ENCODE peak calls at places on chromosomes 16 and 17, in nine cellular contexts. F, A, W, R, Y, G, H, B and U are unnamed samples.

GRCh38 chr17:56978441-56979090 is 635 bp downstream of the SCPEP1 start:
- DNase-seq in F (peak; percentile 45), A (no peak), W (peak; percentile 5), R (no peak), Y (no peak), G (no peak), H (peak; percentile 22), B (no peak), U (no peak)

GRCh38 chr16:4690946-4691665 is 2.3 kb upstream of the NUDT16L1 start:
- DNase-seq in F (no peak), A (no peak), W (no peak), R (no peak), Y (no peak), G (no peak), H (no peak), B (no peak), U (no peak)

GRCh38 chr17:44473367-44473766 is 29.8 kb downstream of the GPATCH8 start:
- DNase-seq in F (peak; percentile 11), A (no peak), W (no peak), R (no peak), Y (no peak), G (no peak), H (no peak), B (no peak), U (no peak)

GRCh38 chr16:77183137-77183536 is 7.9 kb upstream of the MON1B start:
- DNase-seq in F (no peak), A (no peak), W (peak; percentile 4), R (no peak), Y (no peak), G (no peak), H (no peak), B (no peak), U (no peak)

GRCh38 chr16:8877894-8878522 is 4.1 kb upstream of the LITAFD start:
- DNase-seq in F (no peak), A (no peak), W (no peak), R (no peak), Y (no peak), G (no peak), H (no peak), B (no peak), U (no peak)

GRCh38 chr16:88634141-88634993 is 4.0 kb upstream of the IL17C start:
- DNase-seq in F (peak; percentile 69), A (no peak), W (peak; percentile 23), R (no peak), Y (peak; percentile 74), G (no peak), H (peak; percentile 85), B (no peak), U (no peak)

GRCh38 chr16:62035115-62036092 is 834 bp downstream of the CDH8 start:
- DNase-seq in F (no peak), A (no peak), W (no peak), R (no peak), Y (no peak), G (no peak), H (no peak), B (no peak), U (no peak)

GRCh38 chr16:70476272-70477020 is 22.1 kb downstream of the FCSK start:
- DNase-seq in F (peak; percentile 70), A (peak; percentile 49), W (peak; percentile 83), R (no peak), Y (no peak), G (no peak), H (peak; percentile 79), B (no peak), U (peak; percentile 50)

GRCh38 chr16:70250748-70251650 is 741 bp downstream of the EXOSC6 start:
- DNase-seq in F (peak; percentile 50), A (no peak), W (peak; percentile 35), R (no peak), Y (peak; percentile 51), G (peak; percentile 53), H (peak; percentile 53), B (no peak), U (no peak)

GRCh38 chr17:73867056-73867455 is 222.8 kb upstream of the SDK2 start:
- DNase-seq in F (no peak), A (no peak), W (no peak), R (no peak), Y (no peak), G (no peak), H (no peak), B (no peak), U (no peak)

GRCh38 chr17:74619077-74619673 is 4.4 kb downstream of the CD300E start:
- DNase-seq in F (peak; percentile 3), A (no peak), W (no peak), R (no peak), Y (no peak), G (no peak), H (no peak), B (no peak), U (no peak)

GRCh38 chr16:23158114-23158513 is 8.9 kb upstream of the USP31 start:
- DNase-seq in F (no peak), A (no peak), W (no peak), R (no peak), Y (no peak), G (no peak), H (no peak), B (no peak), U (no peak)

GRCh38 chr16:23164736-23165135 is 15.5 kb upstream of the USP31 start:
- DNase-seq in F (no peak), A (no peak), W (no peak), R (no peak), Y (no peak), G (no peak), H (no peak), B (no peak), U (no peak)

GRCh38 chr16:23160082-23160481 is 10.8 kb upstream of the USP31 start:
- DNase-seq in F (no peak), A (no peak), W (no peak), R (no peak), Y (no peak), G (no peak), H (no peak), B (no peak), U (no peak)

GRCh38 chr16:23156946-23157460 is 7.8 kb upstream of the USP31 start:
- DNase-seq in F (no peak), A (no peak), W (no peak), R (no peak), Y (no peak), G (no peak), H (no peak), B (no peak), U (no peak)

DNA sequence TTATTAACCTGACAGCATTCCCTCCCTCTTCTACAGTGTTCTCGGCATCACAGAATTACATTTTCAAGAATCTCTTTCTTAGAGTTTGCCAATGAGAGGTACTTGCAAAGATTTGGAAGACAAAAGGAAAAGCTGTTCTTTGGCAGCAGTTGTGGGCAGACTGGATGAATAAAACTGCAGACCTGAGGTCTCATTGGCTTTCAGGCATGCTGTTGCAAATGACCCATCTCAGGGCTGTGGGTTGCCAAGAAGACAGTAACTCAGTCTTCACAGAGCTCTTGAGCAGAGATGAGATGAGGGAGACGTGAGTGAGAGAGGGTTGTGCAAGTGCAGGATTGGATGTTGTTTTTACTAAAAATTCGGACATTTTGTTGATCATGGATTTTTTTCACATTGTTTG is 11.3 kb upstream of the USP31 start:
- DNase-seq in F (no peak), A (no peak), W (no peak), R (no peak), Y (no peak), G (no peak), H (no peak), B (no peak), U (no peak)
- H3K9me3 ChIP-seq in F (peaks cover 3% of the 10 kb centered on the region), A (no peaks in the 10 kb centered on the region), W (no peaks in the 10 kb centered on the region), R (no peaks in the 10 kb centered on the region), Y (no peaks in the 10 kb centered on the region), G (no peaks in the 10 kb centered on the region), H (peaks cover 5% of the 10 kb centered on the region), B (no peaks in the 10 kb centered on the region), U (no peaks in the 10 kb centered on the region)

DNA sequence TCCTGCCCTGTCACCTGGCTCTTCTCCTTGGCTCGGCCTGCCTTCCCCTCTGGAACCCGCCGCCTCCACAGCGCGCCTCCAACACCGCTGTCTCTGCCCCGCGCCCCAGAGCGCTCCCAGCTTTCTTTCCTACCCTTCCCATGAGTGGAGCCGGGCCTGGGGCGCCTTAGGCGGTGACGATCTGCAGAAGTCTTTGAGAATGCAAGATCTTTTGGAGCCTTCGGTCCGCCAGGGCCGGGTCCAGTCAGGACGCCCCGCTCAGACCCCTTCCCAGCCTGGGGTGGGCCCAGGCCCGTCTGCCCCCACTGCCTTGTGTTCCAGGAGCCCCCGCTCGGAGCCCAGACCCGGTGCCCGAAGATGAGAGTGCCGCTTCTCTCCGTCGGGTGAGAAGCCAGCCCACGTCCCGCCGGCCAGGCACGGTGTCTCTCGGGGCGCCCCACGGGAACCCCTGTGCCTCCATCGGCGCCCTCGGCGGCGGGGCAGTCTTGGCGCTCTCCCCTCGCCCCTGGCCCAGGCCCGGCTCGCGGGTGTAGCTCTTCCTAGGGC is 40.0 kb downstream of the MRM1 start:
- DNase-seq in F (peak; percentile 5), A (no peak), W (no peak), R (no peak), Y (no peak), G (no peak), H (no peak), B (no peak), U (no peak)
- H3K27me3 ChIP-seq in F (peaks cover 85% of the 10 kb centered on the region), A (no peaks in the 10 kb centered on the region), W (peaks cover 89% of the 10 kb centered on the region), R (peaks cover 24% of the 10 kb centered on the region), Y (peaks cover 85% of the 10 kb centered on the region), G (peaks cover 78% of the 10 kb centered on the region), H (peaks cover 99% of the 10 kb centered on the region), B (peaks cover 76% of the 10 kb centered on the region), U (peaks cover 91% of the 10 kb centered on the region)

DNA sequence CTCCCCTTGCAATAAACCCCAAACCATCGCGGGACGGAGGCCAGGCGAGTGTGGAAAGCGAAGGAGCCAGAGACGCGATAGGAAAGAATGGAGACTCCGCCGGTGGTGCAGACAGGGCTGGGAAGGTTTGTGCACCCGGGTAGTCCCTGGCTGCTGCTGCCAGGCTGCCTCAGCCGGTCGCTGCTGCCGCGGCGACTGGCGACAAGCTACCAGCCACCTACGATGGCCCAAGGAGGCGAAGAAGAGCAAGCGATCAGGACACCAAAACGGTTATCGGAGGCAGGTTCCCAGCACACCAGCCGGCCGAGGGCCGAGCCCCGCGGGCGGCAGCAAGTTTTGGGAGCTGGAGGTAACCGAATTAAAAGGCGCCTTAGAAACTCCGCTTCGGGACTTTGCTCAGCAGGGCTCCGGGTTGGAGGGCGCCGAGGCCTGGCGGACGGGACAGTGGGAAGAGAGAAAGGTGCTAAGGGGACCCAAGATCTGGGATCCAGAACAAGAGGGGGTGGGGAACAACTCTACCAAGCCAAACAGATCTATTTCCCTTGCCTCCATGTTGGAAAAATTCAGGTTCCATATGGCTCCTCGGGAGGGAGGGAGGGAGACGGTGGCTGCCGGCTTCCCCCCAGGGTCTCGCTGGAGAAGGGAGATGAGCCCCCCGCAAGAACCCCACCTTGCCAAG is 9.6 kb upstream of the HOXB2 start:
- DNase-seq in F (no peak), A (no peak), W (peak; percentile 27), R (no peak), Y (no peak), G (no peak), H (peak; percentile 52), B (no peak), U (no peak)
- H3K4me3 ChIP-seq in F (peak overlapping the region; percentile 78), A (no peak overlapping the region), W (peak overlapping the region; percentile 48), R (peak overlapping the region; percentile 42), Y (peak overlapping the region; percentile 18), G (no peak overlapping the region), H (peak overlapping the region; percentile 43), B (peak overlapping the region; percentile 51), U (peak overlapping the region; percentile 63)

DNA sequence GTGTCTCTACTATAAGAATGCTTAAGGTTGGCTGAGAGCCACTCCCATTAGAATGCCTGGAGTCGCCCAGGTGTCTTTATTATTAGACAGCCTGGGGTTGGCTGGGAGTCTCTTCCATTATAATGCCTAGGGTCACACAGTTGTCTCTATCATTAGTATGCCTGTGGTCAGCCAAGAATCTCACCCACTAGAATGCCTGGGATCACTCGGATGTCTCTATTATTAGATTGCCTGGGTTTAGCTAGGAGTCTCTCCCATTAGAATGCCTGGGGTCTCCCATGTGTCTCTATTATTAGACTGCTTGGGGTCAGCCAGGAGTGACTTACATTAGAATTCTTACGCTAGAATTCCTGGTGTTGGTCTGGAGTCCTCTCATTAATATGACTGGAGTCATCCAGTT is 2255.3 kb downstream of the TP53TG3F start:
- DNase-seq in F (no peak), A (no peak), W (no peak), R (no peak), Y (no peak), G (no peak), H (no peak), B (no peak), U (no peak)
- H3K9me3 ChIP-seq in F (no peaks in the 10 kb centered on the region), A (no peaks in the 10 kb centered on the region), W (peaks cover 7% of the 10 kb centered on the region), R (peaks cover 38% of the 10 kb centered on the region), Y (peaks cover 16% of the 10 kb centered on the region), G (peaks cover 92% of the 10 kb centered on the region), H (peaks cover under 1% of the 10 kb centered on the region), B (peaks cover 32% of the 10 kb centered on the region), U (peaks cover 27% of the 10 kb centered on the region)